ENCODE peak calls at places on chromosomes 16 and 17, in five cellular contexts. One of them, this sample, is unnamed.
A peak's percentile ranks its signal among the peaks of the same experiment; 100 is the strongest.

GRCh38 chr16:79439866-79440265 is 160.7 kb downstream of the MAF start:
- DNase-seq in stimulated activated CD8-positive, alpha-beta memory T cell treated with anti-CD3 and anti-CD28 coated beads, Interleukin-15, amount 100 ng/mL, for 24 hours: no peak
- DNase-seq in uterus: no peak
- DNase-seq in stomach: no peak
- DNase-seq in NCI-H1092 treated with DMSO at 0.1 percent for 48 hours: no peak
- DNase-seq in this sample: no peak

GRCh38 chr17:74228326-74228978 is 15.1 kb downstream of the TTYH2 start:
- DNase-seq in stimulated activated CD8-positive, alpha-beta memory T cell treated with anti-CD3 and anti-CD28 coated beads, Interleukin-15, amount 100 ng/mL, for 24 hours: no peak
- DNase-seq in uterus: no peak
- DNase-seq in stomach: no peak
- DNase-seq in NCI-H1092 treated with DMSO at 0.1 percent for 48 hours: no peak
- DNase-seq in this sample: no peak

GRCh38 chr17:73256220-73256619 is 5.5 kb downstream of the CPSF4L start:
- DNase-seq in stimulated activated CD8-positive, alpha-beta memory T cell treated with anti-CD3 and anti-CD28 coated beads, Interleukin-15, amount 100 ng/mL, for 24 hours: no peak
- DNase-seq in uterus: no peak
- DNase-seq in stomach: no peak
- DNase-seq in NCI-H1092 treated with DMSO at 0.1 percent for 48 hours: no peak
- DNase-seq in this sample: no peak

GRCh38 chr17:79042421-79043190 is 18.6 kb downstream of the C1QTNF1 start:
- DNase-seq in stimulated activated CD8-positive, alpha-beta memory T cell treated with anti-CD3 and anti-CD28 coated beads, Interleukin-15, amount 100 ng/mL, for 24 hours: peak; percentile 43
- DNase-seq in uterus: peak; percentile 53
- DNase-seq in stomach: peak; percentile 87
- DNase-seq in NCI-H1092 treated with DMSO at 0.1 percent for 48 hours: peak; percentile 41
- DNase-seq in this sample: peak; percentile 79

GRCh38 chr17:57750109-57750845 is 5.2 kb upstream of the CCDC182 start:
- DNase-seq in stimulated activated CD8-positive, alpha-beta memory T cell treated with anti-CD3 and anti-CD28 coated beads, Interleukin-15, amount 100 ng/mL, for 24 hours: no peak
- DNase-seq in uterus: no peak
- DNase-seq in stomach: no peak
- DNase-seq in NCI-H1092 treated with DMSO at 0.1 percent for 48 hours: no peak
- DNase-seq in this sample: no peak

GRCh38 chr17:12342609-12343248 is 322.1 kb downstream of the MAP2K4 start:
- DNase-seq in stimulated activated CD8-positive, alpha-beta memory T cell treated with anti-CD3 and anti-CD28 coated beads, Interleukin-15, amount 100 ng/mL, for 24 hours: no peak
- DNase-seq in uterus: peak; percentile 38
- DNase-seq in stomach: peak; percentile 62
- DNase-seq in NCI-H1092 treated with DMSO at 0.1 percent for 48 hours: no peak
- DNase-seq in this sample: no peak

GRCh38 chr16:77584205-77584859 is 138.0 kb upstream of the NUDT7 start:
- DNase-seq in stimulated activated CD8-positive, alpha-beta memory T cell treated with anti-CD3 and anti-CD28 coated beads, Interleukin-15, amount 100 ng/mL, for 24 hours: no peak
- DNase-seq in uterus: peak; percentile 48
- DNase-seq in stomach: peak; percentile 48
- DNase-seq in NCI-H1092 treated with DMSO at 0.1 percent for 48 hours: peak; percentile 51
- DNase-seq in this sample: peak; percentile 44

GRCh38 chr17:21522755-21523154 is 146.6 kb downstream of the KCNJ12 start:
- DNase-seq in stimulated activated CD8-positive, alpha-beta memory T cell treated with anti-CD3 and anti-CD28 coated beads, Interleukin-15, amount 100 ng/mL, for 24 hours: no peak
- DNase-seq in uterus: no peak
- DNase-seq in stomach: no peak
- DNase-seq in NCI-H1092 treated with DMSO at 0.1 percent for 48 hours: no peak
- DNase-seq in this sample: no peak

GRCh38 chr17:6244796-6245195 is 174.6 kb downstream of the WSCD1 start:
- DNase-seq in stimulated activated CD8-positive, alpha-beta memory T cell treated with anti-CD3 and anti-CD28 coated beads, Interleukin-15, amount 100 ng/mL, for 24 hours: no peak
- DNase-seq in uterus: no peak
- DNase-seq in stomach: no peak
- DNase-seq in NCI-H1092 treated with DMSO at 0.1 percent for 48 hours: no peak
- DNase-seq in this sample: no peak

GRCh38 chr17:80630721-80631120 is 86.1 kb downstream of the RPTOR start:
- DNase-seq in stimulated activated CD8-positive, alpha-beta memory T cell treated with anti-CD3 and anti-CD28 coated beads, Interleukin-15, amount 100 ng/mL, for 24 hours: no peak
- DNase-seq in uterus: no peak
- DNase-seq in stomach: no peak
- DNase-seq in NCI-H1092 treated with DMSO at 0.1 percent for 48 hours: no peak
- DNase-seq in this sample: no peak

GRCh38 chr16:24838554-24839266 is 7.1 kb upstream of the SLC5A11 start:
- DNase-seq in stimulated activated CD8-positive, alpha-beta memory T cell treated with anti-CD3 and anti-CD28 coated beads, Interleukin-15, amount 100 ng/mL, for 24 hours: no peak
- DNase-seq in uterus: no peak
- DNase-seq in stomach: no peak
- DNase-seq in NCI-H1092 treated with DMSO at 0.1 percent for 48 hours: no peak
- DNase-seq in this sample: no peak

GRCh38 chr16:85462405-85463227 is 150.5 kb upstream of the GSE1 start:
- DNase-seq in stimulated activated CD8-positive, alpha-beta memory T cell treated with anti-CD3 and anti-CD28 coated beads, Interleukin-15, amount 100 ng/mL, for 24 hours: no peak
- DNase-seq in uterus: peak; percentile 58
- DNase-seq in stomach: peak; percentile 51
- DNase-seq in NCI-H1092 treated with DMSO at 0.1 percent for 48 hours: peak; percentile 95
- DNase-seq in this sample: no peak

GRCh38 chr16:83402969-83403368 is 404.8 kb upstream of the HSBP1 start:
- DNase-seq in stimulated activated CD8-positive, alpha-beta memory T cell treated with anti-CD3 and anti-CD28 coated beads, Interleukin-15, amount 100 ng/mL, for 24 hours: no peak
- DNase-seq in uterus: no peak
- DNase-seq in stomach: no peak
- DNase-seq in NCI-H1092 treated with DMSO at 0.1 percent for 48 hours: peak; percentile 58
- DNase-seq in this sample: no peak

GRCh38 chr17:67993998-67994361 is 2.3 kb downstream of the C17orf58 start:
- DNase-seq in stimulated activated CD8-positive, alpha-beta memory T cell treated with anti-CD3 and anti-CD28 coated beads, Interleukin-15, amount 100 ng/mL, for 24 hours: no peak
- DNase-seq in uterus: no peak
- DNase-seq in stomach: no peak
- DNase-seq in NCI-H1092 treated with DMSO at 0.1 percent for 48 hours: peak; percentile 58
- DNase-seq in this sample: no peak

GRCh38 chr17:28684963-28685362 is 23.0 kb downstream of the SUPT6H start:
- DNase-seq in stimulated activated CD8-positive, alpha-beta memory T cell treated with anti-CD3 and anti-CD28 coated beads, Interleukin-15, amount 100 ng/mL, for 24 hours: no peak
- DNase-seq in uterus: no peak
- DNase-seq in stomach: no peak
- DNase-seq in NCI-H1092 treated with DMSO at 0.1 percent for 48 hours: no peak
- DNase-seq in this sample: peak; percentile 66

GRCh38 chr16:81739503-81739902 is 39.6 kb upstream of the PLCG2 start:
- DNase-seq in stimulated activated CD8-positive, alpha-beta memory T cell treated with anti-CD3 and anti-CD28 coated beads, Interleukin-15, amount 100 ng/mL, for 24 hours: no peak
- DNase-seq in uterus: no peak
- DNase-seq in stomach: no peak
- DNase-seq in NCI-H1092 treated with DMSO at 0.1 percent for 48 hours: no peak
- DNase-seq in this sample: no peak

GRCh38 chr17:51352798-51353197 is 92.5 kb downstream of the UTP18 start:
- DNase-seq in stimulated activated CD8-positive, alpha-beta memory T cell treated with anti-CD3 and anti-CD28 coated beads, Interleukin-15, amount 100 ng/mL, for 24 hours: no peak
- DNase-seq in uterus: no peak
- DNase-seq in stomach: no peak
- DNase-seq in NCI-H1092 treated with DMSO at 0.1 percent for 48 hours: no peak
- DNase-seq in this sample: no peak

GRCh38 chr16:59699786-59700185 is 965.7 kb upstream of the GOT2 start:
- DNase-seq in stimulated activated CD8-positive, alpha-beta memory T cell treated with anti-CD3 and anti-CD28 coated beads, Interleukin-15, amount 100 ng/mL, for 24 hours: no peak
- DNase-seq in uterus: no peak
- DNase-seq in stomach: no peak
- DNase-seq in NCI-H1092 treated with DMSO at 0.1 percent for 48 hours: no peak
- DNase-seq in this sample: no peak

GRCh38 chr17:11269210-11269609 is 28.2 kb downstream of the SHISA6 start:
- DNase-seq in stimulated activated CD8-positive, alpha-beta memory T cell treated with anti-CD3 and anti-CD28 coated beads, Interleukin-15, amount 100 ng/mL, for 24 hours: no peak
- DNase-seq in uterus: no peak
- DNase-seq in stomach: no peak
- DNase-seq in NCI-H1092 treated with DMSO at 0.1 percent for 48 hours: no peak
- DNase-seq in this sample: no peak

GRCh38 chr17:16353702-16354174 is 469 bp upstream of the CENPV start:
- DNase-seq in stimulated activated CD8-positive, alpha-beta memory T cell treated with anti-CD3 and anti-CD28 coated beads, Interleukin-15, amount 100 ng/mL, for 24 hours: no peak
- DNase-seq in uterus: no peak
- DNase-seq in stomach: no peak
- DNase-seq in NCI-H1092 treated with DMSO at 0.1 percent for 48 hours: no peak
- DNase-seq in this sample: no peak

This sample was measured in prostate gland.